ENCODE peak calls at places on chromosome 10, in five cellular contexts. Z is right cardiac atrium; D is stimulated activated effector memory CD8-positive, alpha-beta T cell treated with anti-CD3 and anti-CD28 coated beads, Interleukin-12 subunit alpha, Interleukin-12 subunit beta, amount 100 ng/mL, for 72 hours; L is stimulated activated naive CD8-positive, alpha-beta T cell treated with anti-CD3 and anti-CD28 coated beads, Interleukin-15, Interleukin-2, amounts not matched to agents 100 U/mL and 50 U/mL, for 24 hours; T is activated T-cell treated with anti-CD3 and anti-CD28 coated beads, Interleukin-2, amount 50 U/mL, for 72 hours. J is an unnamed sample.
A peak's percentile ranks its signal among the peaks of the same experiment; 100 is the strongest.

GRCh38 chr10:125016611-125017202 is 74.8 kb downstream of the ZRANB1 start:
- ATAC-seq in T (no peak), D (no peak), Z (peak; percentile 46), L (no peak), J (no peak)

GRCh38 chr10:78292987-78293865 is 259.6 kb downstream of the RPS24 start:
- ATAC-seq in L (no peak), T (no peak), D (no peak), Z (peak; percentile 20), J (no peak)

GRCh38 chr10:15719062-15719898 is 442 bp downstream of the ITGA8 start:
- ATAC-seq in D (peak; percentile 34), L (peak; percentile 23), Z (peak; percentile 75), T (no peak), J (no peak)

GRCh38 chr10:100838986-100839385 is 73.8 kb upstream of the SLF2 start:
- ATAC-seq in L (peak; percentile 55), Z (no peak), D (peak; percentile 94), T (peak; percentile 98), J (no peak)

GRCh38 chr10:3887885-3888476 is 103.0 kb upstream of the KLF6 start:
- ATAC-seq in D (peak; percentile 92), Z (peak; percentile 56), T (peak; percentile 88), L (peak; percentile 74), J (peak; percentile 91)

GRCh38 chr10:103676851-103677417 is 178.4 kb downstream of the SH3PXD2A start:
- ATAC-seq in L (no peak), D (no peak), Z (peak; percentile 66), T (no peak), J (no peak)

GRCh38 chr10:24929904-24930303 is 22.5 kb downstream of the PRTFDC1 start:
- ATAC-seq in T (no peak), Z (no peak), D (no peak), L (no peak), J (no peak)

GRCh38 chr10:118669835-118670234 is 74.4 kb upstream of the PRLHR start:
- ATAC-seq in D (no peak), T (peak; percentile 21), Z (no peak), L (no peak), J (no peak)

GRCh38 chr10:113895018-113895417 is 40.6 kb downstream of the NHLRC2 start:
- ATAC-seq in L (no peak), Z (no peak), T (no peak), D (no peak), J (no peak)

GRCh38 chr10:131461093-131461492 is 149.6 kb upstream of the TCERG1L start:
- ATAC-seq in D (no peak), L (no peak), T (no peak), Z (no peak), J (no peak)

GRCh38 chr10:63683223-63683622 is 162.0 kb downstream of the REEP3 start:
- ATAC-seq in D (peak; percentile 62), Z (no peak), T (peak; percentile 33), L (no peak), J (no peak)

GRCh38 chr10:81018898-81019890 is 481.5 kb downstream of the SH2D4B start:
- ATAC-seq in Z (peak; percentile 61), D (no peak), L (peak; percentile 69), T (peak; percentile 38), J (peak; percentile 65)

GRCh38 chr10:3805227-3805790 is 20.3 kb upstream of the KLF6 start:
- ATAC-seq in T (peak; percentile 46), Z (no peak), L (peak; percentile 45), D (peak; percentile 59), J (peak; percentile 69)

GRCh38 chr10:124332426-124332825 is 86.3 kb downstream of the OAT start:
- ATAC-seq in Z (no peak), T (no peak), D (no peak), L (no peak), J (no peak)

GRCh38 chr10:43250925-43251663 is 15.8 kb downstream of the RASGEF1A start:
- ATAC-seq in T (no peak), L (no peak), Z (no peak), D (no peak), J (no peak)

GRCh38 chr10:11931038-11931437 is 107.9 kb downstream of the PROSER2 start:
- ATAC-seq in T (no peak), Z (no peak), D (no peak), L (no peak), J (no peak)

GRCh38 chr10:89019589-89020327 is 29.2 kb downstream of the FAS start:
- ATAC-seq in T (no peak), L (no peak), Z (peak; percentile 29), D (no peak), J (no peak)

GRCh38 chr10:11612004-11613001 is 853 bp upstream of the USP6NL start:
- ATAC-seq in Z (peak; percentile 3), D (peak; percentile 38), L (peak; percentile 39), T (peak; percentile 37), J (peak; percentile 32)

GRCh38 chr10:132793213-132793612 is 7.3 kb upstream of the NKX6-2 start:
- ATAC-seq in T (no peak), D (no peak), Z (no peak), L (no peak), J (no peak)

GRCh38 chr10:97689637-97690036 is 2.6 kb upstream of the AVPI1 start:
- ATAC-seq in L (no peak), T (no peak), Z (no peak), D (no peak), J (no peak)

GRCh38 chr10:132564249-132564605 is 26.6 kb downstream of the INPP5A start:
- ATAC-seq in L (no peak), Z (no peak), T (no peak), D (no peak), J (no peak)

GRCh38 chr10:101816913-101817541 is 1.2 kb downstream of the OGA start:
- ATAC-seq in Z (no peak), D (no peak), L (no peak), T (no peak), J (no peak)

GRCh38 chr10:62373995-62374861 is at the start of gene ZNF365:
- ATAC-seq in Z (peak; percentile 92), L (peak; percentile 79), D (peak; percentile 89), T (peak; percentile 90), J (peak; percentile 82)

GRCh38 chr10:79417266-79417665 is 28.2 kb downstream of the ZCCHC24 start:
- ATAC-seq in Z (no peak), T (no peak), D (no peak), L (no peak), J (no peak)

GRCh38 chr10:3948843-3949242 is 163.8 kb upstream of the KLF6 start:
- ATAC-seq in T (peak; percentile 90), L (peak; percentile 91), D (peak; percentile 95), Z (peak; percentile 43), J (peak; percentile 39)

GRCh38 chr10:4838743-4839142 is 12.7 kb downstream of the AKR1E2 start:
- ATAC-seq in D (no peak), T (no peak), Z (peak; percentile 27), L (no peak), J (no peak)

GRCh38 chr10:60099998-60100747 is 193.8 kb upstream of the CCDC6 start:
- ATAC-seq in Z (peak; percentile 66), D (no peak), L (no peak), T (no peak), J (no peak)

GRCh38 chr10:102832248-102832647 is 5.0 kb downstream of the CYP17A1 start:
- ATAC-seq in D (no peak), T (no peak), L (no peak), Z (no peak), J (no peak)

GRCh38 chr10:63673246-63673645 is 152.0 kb downstream of the REEP3 start:
- ATAC-seq in L (no peak), T (no peak), Z (no peak), D (peak; percentile 51), J (no peak)

GRCh38 chr10:124157286-124157685 is 63.9 kb upstream of the CHST15 start:
- ATAC-seq in Z (no peak), T (no peak), L (no peak), D (no peak), J (no peak)

GRCh38 chr10:90148121-90148855 is 446.9 kb downstream of the KIF20B start:
- ATAC-seq in D (no peak), T (no peak), L (no peak), Z (no peak), J (no peak)

J was measured in stimulated activated memory B cell treated with anti-CD40 and anti-IgM and Interleukin-4, amounts not matched to agents 10 μg/mL and 1 μg/mL and 100 μg/mL, for 72 hours.